ENCODE peak calls at places on chromosomes 6 and 20, in five cellular contexts. E, U, N, H and J are unnamed samples.

GRCh38 chr20:33443006-33443511 is 504 bp downstream of the SNTA1 start:
- DNase-seq in E (no peak), H (no peak), N (no peak), U (no peak), J (peak)

GRCh38 chr6:47727391-47727790 is 29.0 kb downstream of the ADGRF4 start:
- DNase-seq in N (no peak), U (no peak), E (no peak), H (no peak), J (no peak)

GRCh38 chr20:3311623-3312022 is 72.6 kb upstream of the SLC4A11 start:
- DNase-seq in N (no peak), E (no peak), U (no peak), H (no peak), J (no peak)

GRCh38 chr20:32966881-32967781 is 37.1 kb downstream of the SUN5 start:
- DNase-seq in N (peak), H (no peak), E (no peak), U (peak), J (no peak)

GRCh38 chr6:150593119-150593518 is 6.6 kb upstream of the PLEKHG1 start:
- DNase-seq in N (no peak), H (no peak), U (no peak), E (no peak), J (no peak)

GRCh38 chr20:61324906-61325305 is 72.8 kb downstream of the CDH4 start:
- DNase-seq in N (no peak), H (no peak), E (no peak), U (no peak), J (no peak)

GRCh38 chr20:57442888-57443239 is 51.7 kb downstream of the RBM38 start:
- DNase-seq in E (no peak), H (no peak), N (no peak), U (no peak), J (no peak)

GRCh38 chr20:44052166-44052565 is 134.8 kb downstream of the JPH2 start:
- DNase-seq in E (no peak), H (no peak), N (no peak), U (no peak), J (no peak)

GRCh38 chr6:106272289-106272688 is 53.3 kb downstream of the ATG5 start:
- DNase-seq in N (no peak), U (no peak), H (no peak), E (no peak), J (no peak)

GRCh38 chr6:86609549-86610388 is 327.6 kb upstream of the HTR1E start:
- DNase-seq in H (no peak), N (peak), E (no peak), U (no peak), J (no peak)

GRCh38 chr20:57619053-57619831 is 984 bp downstream of the ZBP1 start:
- DNase-seq in U (peak), E (no peak), H (no peak), N (no peak), J (no peak)

GRCh38 chr20:13200767-13201500 is 20.1 kb upstream of the ISM1 start:
- DNase-seq in E (no peak), U (no peak), H (no peak), N (no peak), J (no peak)

GRCh38 chr20:45892049-45892816 is 1.1 kb downstream of the CTSA start:
- DNase-seq in E (peak), U (no peak), N (peak), H (peak), J (peak)

GRCh38 chr6:7846971-7847818 is 63.4 kb downstream of the TXNDC5 start:
- DNase-seq in E (peak), H (no peak), U (no peak), N (no peak), J (no peak)

GRCh38 chr6:74578339-74578738 is 627.5 kb downstream of the COL12A1 start:
- DNase-seq in N (no peak), E (peak), H (no peak), U (no peak), J (no peak)

GRCh38 chr6:99592900-99593299 is 13.7 kb upstream of the PRDM13 start:
- DNase-seq in U (no peak), H (no peak), N (no peak), E (no peak), J (no peak)

GRCh38 chr6:31737315-31738047 is 1.2 kb upstream of the CLIC1 start:
- DNase-seq in E (no peak), U (no peak), H (peak), N (no peak), J (peak)

GRCh38 chr20:57458400-57459160 is 66.4 kb downstream of the CTCFL start:
- DNase-seq in N (no peak), U (no peak), H (no peak), E (no peak), J (no peak)

GRCh38 chr20:709421-709820 is 33.8 kb upstream of the SCRT2 start:
- DNase-seq in H (no peak), N (peak), E (no peak), U (no peak), J (no peak)

GRCh38 chr6:129252377-129253071 is 369.6 kb downstream of the LAMA2 start:
- DNase-seq in U (no peak), N (no peak), H (no peak), E (peak), J (no peak)

GRCh38 chr6:14547284-14548001 is 429.9 kb downstream of the CD83 start:
- DNase-seq in H (no peak), N (no peak), E (no peak), U (no peak), J (no peak)

GRCh38 chr6:32666420-32667300 is at the start of gene HLA-DQB1:
- DNase-seq in H (peak), U (peak), E (no peak), N (peak), J (no peak)

GRCh38 chr6:7468382-7469081 is 72.9 kb upstream of the DSP start:
- DNase-seq in U (no peak), E (peak), N (peak), H (no peak), J (peak)

GRCh38 chr20:37326666-37327065 is 19.3 kb upstream of the SRC start:
- DNase-seq in E (no peak), H (no peak), U (no peak), N (no peak), J (no peak)

GRCh38 chr6:139903411-139904157 is 529.1 kb upstream of the CITED2 start:
- DNase-seq in N (no peak), E (no peak), U (peak), H (no peak), J (no peak)

GRCh38 chr6:7680393-7681075 is 45.4 kb upstream of the BMP6 start:
- DNase-seq in N (no peak), E (no peak), U (no peak), H (no peak), J (no peak)

GRCh38 chr6:82738773-82739172 is 326.9 kb downstream of the UBE3D start:
- DNase-seq in N (no peak), E (no peak), U (no peak), H (no peak), J (no peak)

GRCh38 chr20:24765316-24766142 is 183.5 kb upstream of the CST7 start:
- DNase-seq in U (no peak), E (no peak), N (no peak), H (no peak), J (no peak)

GRCh38 chr6:5763871-5764270 is 242.9 kb downstream of the NRN1 start:
- DNase-seq in U (peak), H (no peak), E (peak), N (no peak), J (no peak)

GRCh38 chr6:150765457-150765764 is 100.1 kb upstream of the MTHFD1L start:
- DNase-seq in N (no peak), H (no peak), U (peak), E (no peak), J (no peak)

GRCh38 chr20:40654876-40655275 is 34.2 kb downstream of the MAFB start:
- DNase-seq in E (no peak), H (no peak), N (no peak), U (no peak), J (no peak)

GRCh38 chr6:157659536-157660271 is 163.3 kb upstream of the SNX9 start:
- DNase-seq in E (no peak), H (no peak), N (no peak), U (no peak), J (no peak)

GRCh38 chr6:79631800-79632172 is 657 bp downstream of the SH3BGRL2 start:
- DNase-seq in N (no peak), E (no peak), U (no peak), H (no peak), J (no peak)
- TF ChIP-seq MXI1 in N (no peak), E (no peak), U (no peak), H (no peak), J (no peak)

GRCh38 chr6:147806697-147807096 is 298.2 kb downstream of the SAMD5 start:
- DNase-seq in H (no peak), E (no peak), U (no peak), N (no peak), J (peak)
- TF ChIP-seq MXI1 in H (no peak), E (no peak), U (no peak), N (no peak), J (no peak)

GRCh38 chr6:12354499-12354898 is 64.3 kb downstream of the EDN1 start:
- DNase-seq in U (peak), H (no peak), E (peak), N (no peak), J (no peak)
- TF ChIP-seq MXI1 in U (no peak), H (no peak), E (no peak), N (no peak), J (no peak)

DNA sequence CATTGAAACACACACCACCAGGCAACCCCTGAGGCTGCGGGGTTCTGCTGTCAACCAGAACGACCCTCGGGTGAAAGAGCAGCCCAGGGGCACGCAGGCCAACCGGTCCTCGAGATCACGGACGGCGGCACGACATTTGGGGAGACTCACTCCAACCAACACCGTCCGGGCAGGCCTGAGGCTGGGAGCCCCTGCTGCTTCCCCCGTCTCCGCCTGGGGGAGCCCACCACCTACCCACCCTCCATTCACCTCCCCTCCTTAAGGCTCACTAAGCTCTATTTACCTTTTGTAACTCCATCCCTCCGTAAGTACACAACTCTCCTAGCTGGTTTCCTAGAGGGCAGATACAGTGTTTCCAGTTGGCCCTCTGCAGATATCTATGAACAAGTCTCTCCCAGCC is 971.3 kb upstream of the DEFB115 start:
- DNase-seq in U (no peak), E (no peak), N (no peak), H (peak), J (peak)
- TF ChIP-seq MXI1 in U (no peak), E (no peak), N (no peak), H (no peak), J (no peak)

GRCh38 chr6:169911264-169912263 is 160.1 kb downstream of the ERMARD start:
- DNase-seq in H (no peak), E (no peak), N (no peak), U (no peak), J (no peak)

GRCh38 chr6:169913096-169913615 is 161.7 kb downstream of the ERMARD start:
- DNase-seq in U (no peak), E (no peak), N (no peak), H (no peak), J (no peak)

GRCh38 chr6:169915769-169916550 is 164.5 kb downstream of the ERMARD start:
- DNase-seq in H (no peak), U (no peak), E (no peak), N (no peak), J (no peak)

GRCh38 chr6:169909113-169909512 is 157.7 kb downstream of the ERMARD start:
- DNase-seq in N (no peak), U (no peak), E (no peak), H (no peak), J (no peak)

GRCh38 chr6:169912266-169913095 is 161.1 kb downstream of the ERMARD start:
- DNase-seq in N (no peak), E (no peak), H (no peak), U (no peak), J (no peak)
- TF ChIP-seq MXI1 in N (no peak), E (no peak), H (no peak), U (no peak), J (no peak)

GRCh38 chr20:53274807-53275206 is 302.6 kb downstream of the TSHZ2 start:
- DNase-seq in U (no peak), H (no peak), N (no peak), E (no peak), J (no peak)

GRCh38 chr20:53276143-53276542 is 304.0 kb downstream of the TSHZ2 start:
- DNase-seq in N (no peak), U (no peak), E (no peak), H (no peak), J (no peak)

GRCh38 chr20:53278555-53278954 is 306.4 kb downstream of the TSHZ2 start:
- DNase-seq in U (no peak), N (no peak), H (no peak), E (no peak), J (no peak)

GRCh38 chr20:53270792-53271375 is 298.7 kb downstream of the TSHZ2 start:
- DNase-seq in H (no peak), E (no peak), N (no peak), U (no peak), J (no peak)

GRCh38 chr20:53274365-53274764 is 302.2 kb downstream of the TSHZ2 start:
- DNase-seq in U (no peak), H (no peak), N (no peak), E (no peak), J (no peak)
- TF ChIP-seq MXI1 in U (no peak), H (no peak), N (no peak), E (no peak), J (no peak)

DNA sequence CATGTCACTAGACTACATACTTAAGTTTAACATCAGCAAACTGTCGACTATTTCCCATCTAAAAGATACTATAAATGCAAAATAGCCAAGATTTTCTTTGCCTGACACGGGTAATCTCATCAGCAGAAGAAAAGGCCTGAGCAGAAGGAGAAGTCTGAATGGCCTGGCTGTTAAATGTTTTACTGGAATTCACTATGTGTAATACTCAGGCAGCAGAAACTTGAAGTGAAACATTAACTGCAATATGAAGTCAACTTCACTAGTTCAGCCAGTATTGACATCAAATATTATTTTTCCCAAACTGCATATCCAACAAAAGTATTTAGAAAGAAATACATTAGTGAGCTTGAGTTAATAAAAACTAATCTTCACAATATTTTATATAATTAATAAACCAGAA is 6.4 kb upstream of the DSE start:
- DNase-seq in U (no peak), N (no peak), H (no peak), E (no peak), J (no peak)
- TF ChIP-seq MXI1 in U (no peak), N (no peak), H (no peak), E (no peak), J (no peak)